ENCODE peak calls at places on chromosomes 1 and 21, in four cellular contexts. One of them, this sample, is unnamed.

GRCh38 chr1:107786214-107786842 is 178.7 kb downstream of the VAV3 start:
- DNase-seq in caudate nucleus: no peak
- DNase-seq in stimulated activated CD8-positive, alpha-beta memory T cell treated with anti-CD3 and anti-CD28 coated beads, Interleukin-12 subunit alpha, Interleukin-12 subunit beta, amount 100 ng/mL, for 4 hours: no peak
- DNase-seq in NCI-H524 treated with DMSO at 0.1 percent for 48 hours: no peak
- DNase-seq in this sample: no peak

GRCh38 chr21:46366561-46366960 is 42.6 kb downstream of the PCNT start:
- DNase-seq in caudate nucleus: no peak
- DNase-seq in stimulated activated CD8-positive, alpha-beta memory T cell treated with anti-CD3 and anti-CD28 coated beads, Interleukin-12 subunit alpha, Interleukin-12 subunit beta, amount 100 ng/mL, for 4 hours: no peak
- DNase-seq in NCI-H524 treated with DMSO at 0.1 percent for 48 hours: no peak
- DNase-seq in this sample: no peak

GRCh38 chr1:28675921-28676257 is 7.3 kb downstream of the GMEB1 start:
- DNase-seq in caudate nucleus: no peak
- DNase-seq in stimulated activated CD8-positive, alpha-beta memory T cell treated with anti-CD3 and anti-CD28 coated beads, Interleukin-12 subunit alpha, Interleukin-12 subunit beta, amount 100 ng/mL, for 4 hours: no peak
- DNase-seq in NCI-H524 treated with DMSO at 0.1 percent for 48 hours: no peak
- DNase-seq in this sample: no peak

GRCh38 chr1:43912607-43913006 is 21.0 kb upstream of the ARTN start:
- DNase-seq in caudate nucleus: no peak
- DNase-seq in stimulated activated CD8-positive, alpha-beta memory T cell treated with anti-CD3 and anti-CD28 coated beads, Interleukin-12 subunit alpha, Interleukin-12 subunit beta, amount 100 ng/mL, for 4 hours: no peak
- DNase-seq in NCI-H524 treated with DMSO at 0.1 percent for 48 hours: no peak
- DNase-seq in this sample: no peak

GRCh38 chr1:95793893-95794292 is 559.9 kb downstream of the RWDD3 start:
- DNase-seq in caudate nucleus: no peak
- DNase-seq in stimulated activated CD8-positive, alpha-beta memory T cell treated with anti-CD3 and anti-CD28 coated beads, Interleukin-12 subunit alpha, Interleukin-12 subunit beta, amount 100 ng/mL, for 4 hours: no peak
- DNase-seq in NCI-H524 treated with DMSO at 0.1 percent for 48 hours: no peak
- DNase-seq in this sample: no peak

GRCh38 chr1:89149229-89149628 is 23.3 kb upstream of the GBP2 start:
- DNase-seq in caudate nucleus: peak; percentile 2
- DNase-seq in stimulated activated CD8-positive, alpha-beta memory T cell treated with anti-CD3 and anti-CD28 coated beads, Interleukin-12 subunit alpha, Interleukin-12 subunit beta, amount 100 ng/mL, for 4 hours: no peak
- DNase-seq in NCI-H524 treated with DMSO at 0.1 percent for 48 hours: no peak
- DNase-seq in this sample: peak; percentile 12

GRCh38 chr1:58816747-58817221 is 32.9 kb upstream of the JUN start:
- DNase-seq in caudate nucleus: no peak
- DNase-seq in stimulated activated CD8-positive, alpha-beta memory T cell treated with anti-CD3 and anti-CD28 coated beads, Interleukin-12 subunit alpha, Interleukin-12 subunit beta, amount 100 ng/mL, for 4 hours: no peak
- DNase-seq in NCI-H524 treated with DMSO at 0.1 percent for 48 hours: no peak
- DNase-seq in this sample: no peak

GRCh38 chr1:63630238-63630637 is 37.0 kb downstream of the PGM1 start:
- DNase-seq in caudate nucleus: no peak
- DNase-seq in stimulated activated CD8-positive, alpha-beta memory T cell treated with anti-CD3 and anti-CD28 coated beads, Interleukin-12 subunit alpha, Interleukin-12 subunit beta, amount 100 ng/mL, for 4 hours: no peak
- DNase-seq in NCI-H524 treated with DMSO at 0.1 percent for 48 hours: no peak
- DNase-seq in this sample: no peak

GRCh38 chr1:58861510-58861909 is 77.7 kb upstream of the JUN start:
- DNase-seq in caudate nucleus: no peak
- DNase-seq in stimulated activated CD8-positive, alpha-beta memory T cell treated with anti-CD3 and anti-CD28 coated beads, Interleukin-12 subunit alpha, Interleukin-12 subunit beta, amount 100 ng/mL, for 4 hours: no peak
- DNase-seq in NCI-H524 treated with DMSO at 0.1 percent for 48 hours: no peak
- DNase-seq in this sample: no peak

GRCh38 chr21:41168391-41169257 is 664 bp downstream of the BACE2 start:
- DNase-seq in caudate nucleus: no peak
- DNase-seq in stimulated activated CD8-positive, alpha-beta memory T cell treated with anti-CD3 and anti-CD28 coated beads, Interleukin-12 subunit alpha, Interleukin-12 subunit beta, amount 100 ng/mL, for 4 hours: no peak
- DNase-seq in NCI-H524 treated with DMSO at 0.1 percent for 48 hours: no peak
- DNase-seq in this sample: no peak

GRCh38 chr1:1098656-1099425 is 17.0 kb downstream of the C1orf159 start:
- DNase-seq in caudate nucleus: no peak
- DNase-seq in stimulated activated CD8-positive, alpha-beta memory T cell treated with anti-CD3 and anti-CD28 coated beads, Interleukin-12 subunit alpha, Interleukin-12 subunit beta, amount 100 ng/mL, for 4 hours: no peak
- DNase-seq in NCI-H524 treated with DMSO at 0.1 percent for 48 hours: no peak
- DNase-seq in this sample: no peak

GRCh38 chr1:111197598-111198289 is 2.7 kb downstream of the DENND2D start:
- DNase-seq in caudate nucleus: no peak
- DNase-seq in stimulated activated CD8-positive, alpha-beta memory T cell treated with anti-CD3 and anti-CD28 coated beads, Interleukin-12 subunit alpha, Interleukin-12 subunit beta, amount 100 ng/mL, for 4 hours: no peak
- DNase-seq in NCI-H524 treated with DMSO at 0.1 percent for 48 hours: no peak
- DNase-seq in this sample: no peak

GRCh38 chr1:229159668-229160544 is 111.0 kb upstream of the RAB4A start:
- DNase-seq in caudate nucleus: no peak
- DNase-seq in stimulated activated CD8-positive, alpha-beta memory T cell treated with anti-CD3 and anti-CD28 coated beads, Interleukin-12 subunit alpha, Interleukin-12 subunit beta, amount 100 ng/mL, for 4 hours: no peak
- DNase-seq in NCI-H524 treated with DMSO at 0.1 percent for 48 hours: peak; percentile 3
- DNase-seq in this sample: no peak

GRCh38 chr1:72037745-72038343 is 244.5 kb downstream of the NEGR1 start:
- DNase-seq in caudate nucleus: no peak
- DNase-seq in stimulated activated CD8-positive, alpha-beta memory T cell treated with anti-CD3 and anti-CD28 coated beads, Interleukin-12 subunit alpha, Interleukin-12 subunit beta, amount 100 ng/mL, for 4 hours: no peak
- DNase-seq in NCI-H524 treated with DMSO at 0.1 percent for 48 hours: no peak
- DNase-seq in this sample: no peak

GRCh38 chr1:117363591-117364048 is 3.6 kb upstream of the MAN1A2 start:
- DNase-seq in caudate nucleus: no peak
- DNase-seq in stimulated activated CD8-positive, alpha-beta memory T cell treated with anti-CD3 and anti-CD28 coated beads, Interleukin-12 subunit alpha, Interleukin-12 subunit beta, amount 100 ng/mL, for 4 hours: no peak
- DNase-seq in NCI-H524 treated with DMSO at 0.1 percent for 48 hours: no peak
- DNase-seq in this sample: no peak

GRCh38 chr1:93585059-93585966 is 96.3 kb downstream of the BCAR3 start:
- DNase-seq in caudate nucleus: no peak
- DNase-seq in stimulated activated CD8-positive, alpha-beta memory T cell treated with anti-CD3 and anti-CD28 coated beads, Interleukin-12 subunit alpha, Interleukin-12 subunit beta, amount 100 ng/mL, for 4 hours: no peak
- DNase-seq in NCI-H524 treated with DMSO at 0.1 percent for 48 hours: no peak
- DNase-seq in this sample: no peak

GRCh38 chr21:44760376-44760775 is 41.2 kb downstream of the UBE2G2 start:
- DNase-seq in caudate nucleus: no peak
- DNase-seq in stimulated activated CD8-positive, alpha-beta memory T cell treated with anti-CD3 and anti-CD28 coated beads, Interleukin-12 subunit alpha, Interleukin-12 subunit beta, amount 100 ng/mL, for 4 hours: no peak
- DNase-seq in NCI-H524 treated with DMSO at 0.1 percent for 48 hours: no peak
- DNase-seq in this sample: no peak

GRCh38 chr1:31848381-31848897 is 32.6 kb upstream of the SPOCD1 start:
- DNase-seq in caudate nucleus: no peak
- DNase-seq in stimulated activated CD8-positive, alpha-beta memory T cell treated with anti-CD3 and anti-CD28 coated beads, Interleukin-12 subunit alpha, Interleukin-12 subunit beta, amount 100 ng/mL, for 4 hours: peak; percentile 31
- DNase-seq in NCI-H524 treated with DMSO at 0.1 percent for 48 hours: no peak
- DNase-seq in this sample: no peak

GRCh38 chr1:111209622-111210021 is 9.2 kb upstream of the DENND2D start:
- DNase-seq in caudate nucleus: no peak
- DNase-seq in stimulated activated CD8-positive, alpha-beta memory T cell treated with anti-CD3 and anti-CD28 coated beads, Interleukin-12 subunit alpha, Interleukin-12 subunit beta, amount 100 ng/mL, for 4 hours: no peak
- DNase-seq in NCI-H524 treated with DMSO at 0.1 percent for 48 hours: no peak
- DNase-seq in this sample: no peak

GRCh38 chr1:116908266-116908665 is 1.4 kb upstream of the PTGFRN start:
- DNase-seq in caudate nucleus: no peak
- DNase-seq in stimulated activated CD8-positive, alpha-beta memory T cell treated with anti-CD3 and anti-CD28 coated beads, Interleukin-12 subunit alpha, Interleukin-12 subunit beta, amount 100 ng/mL, for 4 hours: no peak
- DNase-seq in NCI-H524 treated with DMSO at 0.1 percent for 48 hours: no peak
- DNase-seq in this sample: no peak

GRCh38 chr1:7319196-7319595 is 451.9 kb upstream of the VAMP3 start:
- DNase-seq in caudate nucleus: no peak
- DNase-seq in stimulated activated CD8-positive, alpha-beta memory T cell treated with anti-CD3 and anti-CD28 coated beads, Interleukin-12 subunit alpha, Interleukin-12 subunit beta, amount 100 ng/mL, for 4 hours: no peak
- DNase-seq in NCI-H524 treated with DMSO at 0.1 percent for 48 hours: no peak
- DNase-seq in this sample: no peak

GRCh38 chr1:239155466-239155865 is 230.9 kb upstream of the CHRM3 start:
- DNase-seq in caudate nucleus: no peak
- DNase-seq in stimulated activated CD8-positive, alpha-beta memory T cell treated with anti-CD3 and anti-CD28 coated beads, Interleukin-12 subunit alpha, Interleukin-12 subunit beta, amount 100 ng/mL, for 4 hours: no peak
- DNase-seq in NCI-H524 treated with DMSO at 0.1 percent for 48 hours: no peak
- DNase-seq in this sample: no peak

GRCh38 chr1:40949563-40949962 is 29.9 kb upstream of the CTPS1 start:
- DNase-seq in caudate nucleus: no peak
- DNase-seq in stimulated activated CD8-positive, alpha-beta memory T cell treated with anti-CD3 and anti-CD28 coated beads, Interleukin-12 subunit alpha, Interleukin-12 subunit beta, amount 100 ng/mL, for 4 hours: no peak
- DNase-seq in NCI-H524 treated with DMSO at 0.1 percent for 48 hours: no peak
- DNase-seq in this sample: no peak